ENCODE peak calls at places on chromosomes 1 and 21, in nine cellular contexts. One of them, this sample, is unnamed.

GRCh38 chr1:230047114-230047865 is 19.7 kb upstream of the GALNT2 start:
- DNase-seq in T-helper 17 cell: no peak
- DNase-seq in stimulated activated naive CD8-positive, alpha-beta T cell treated with anti-CD3 and anti-CD28 coated beads, Interleukin-15, Interleukin-2, amounts not matched to agents 100 U/mL and 50 U/mL, for 24 hours: no peak
- DNase-seq in effector CD4-positive, alpha-beta T cell: no peak
- DNase-seq in Right ventricle myocardium superior: no peak
- DNase-seq in HEK293T: no peak
- DNase-seq in HCEC 1CT: no peak
- DNase-seq in stimulated activated CD4-positive, alpha-beta T cell treated with anti-CD3 and anti-CD28 coated beads, Interleukin-1b, Interleukin-23, amount 100 ng/mL, for 48 hours: no peak
- DNase-seq in iPS-NIHi11: peak
- DNase-seq in this sample: no peak

GRCh38 chr21:45974073-45975016 is 7.2 kb upstream of the COL6A1 start:
- DNase-seq in HCEC 1CT: peak
- DNase-seq in HEK293T: peak
- DNase-seq in effector CD4-positive, alpha-beta T cell: no peak
- DNase-seq in stimulated activated naive CD8-positive, alpha-beta T cell treated with anti-CD3 and anti-CD28 coated beads, Interleukin-15, Interleukin-2, amounts not matched to agents 100 U/mL and 50 U/mL, for 24 hours: peak
- DNase-seq in stimulated activated CD4-positive, alpha-beta T cell treated with anti-CD3 and anti-CD28 coated beads, Interleukin-1b, Interleukin-23, amount 100 ng/mL, for 48 hours: no peak
- DNase-seq in T-helper 17 cell: no peak
- DNase-seq in iPS-NIHi11: peak
- DNase-seq in Right ventricle myocardium superior: peak
- DNase-seq in this sample: no peak

GRCh38 chr1:47724427-47724999 is 272.7 kb downstream of the TRABD2B start:
- DNase-seq in T-helper 17 cell: no peak
- DNase-seq in iPS-NIHi11: no peak
- DNase-seq in effector CD4-positive, alpha-beta T cell: no peak
- DNase-seq in HCEC 1CT: no peak
- DNase-seq in HEK293T: no peak
- DNase-seq in stimulated activated CD4-positive, alpha-beta T cell treated with anti-CD3 and anti-CD28 coated beads, Interleukin-1b, Interleukin-23, amount 100 ng/mL, for 48 hours: no peak
- DNase-seq in Right ventricle myocardium superior: no peak
- DNase-seq in stimulated activated naive CD8-positive, alpha-beta T cell treated with anti-CD3 and anti-CD28 coated beads, Interleukin-15, Interleukin-2, amounts not matched to agents 100 U/mL and 50 U/mL, for 24 hours: no peak
- DNase-seq in this sample: no peak

GRCh38 chr1:170776147-170776734 is 112.3 kb downstream of the PRRX1 start:
- DNase-seq in stimulated activated CD4-positive, alpha-beta T cell treated with anti-CD3 and anti-CD28 coated beads, Interleukin-1b, Interleukin-23, amount 100 ng/mL, for 48 hours: no peak
- DNase-seq in iPS-NIHi11: no peak
- DNase-seq in HCEC 1CT: peak
- DNase-seq in stimulated activated naive CD8-positive, alpha-beta T cell treated with anti-CD3 and anti-CD28 coated beads, Interleukin-15, Interleukin-2, amounts not matched to agents 100 U/mL and 50 U/mL, for 24 hours: no peak
- DNase-seq in effector CD4-positive, alpha-beta T cell: no peak
- DNase-seq in T-helper 17 cell: no peak
- DNase-seq in Right ventricle myocardium superior: no peak
- DNase-seq in HEK293T: no peak
- DNase-seq in this sample: no peak

GRCh38 chr1:161706116-161706482 is 930 bp upstream of the FCRLA start:
- DNase-seq in stimulated activated CD4-positive, alpha-beta T cell treated with anti-CD3 and anti-CD28 coated beads, Interleukin-1b, Interleukin-23, amount 100 ng/mL, for 48 hours: no peak
- DNase-seq in stimulated activated naive CD8-positive, alpha-beta T cell treated with anti-CD3 and anti-CD28 coated beads, Interleukin-15, Interleukin-2, amounts not matched to agents 100 U/mL and 50 U/mL, for 24 hours: no peak
- DNase-seq in HEK293T: no peak
- DNase-seq in T-helper 17 cell: no peak
- DNase-seq in iPS-NIHi11: no peak
- DNase-seq in HCEC 1CT: peak
- DNase-seq in Right ventricle myocardium superior: no peak
- DNase-seq in effector CD4-positive, alpha-beta T cell: no peak
- DNase-seq in this sample: no peak

GRCh38 chr1:6956488-6957159 is 171.4 kb downstream of the CAMTA1 start:
- DNase-seq in T-helper 17 cell: no peak
- DNase-seq in Right ventricle myocardium superior: no peak
- DNase-seq in stimulated activated CD4-positive, alpha-beta T cell treated with anti-CD3 and anti-CD28 coated beads, Interleukin-1b, Interleukin-23, amount 100 ng/mL, for 48 hours: no peak
- DNase-seq in HCEC 1CT: no peak
- DNase-seq in stimulated activated naive CD8-positive, alpha-beta T cell treated with anti-CD3 and anti-CD28 coated beads, Interleukin-15, Interleukin-2, amounts not matched to agents 100 U/mL and 50 U/mL, for 24 hours: no peak
- DNase-seq in effector CD4-positive, alpha-beta T cell: no peak
- DNase-seq in HEK293T: no peak
- DNase-seq in iPS-NIHi11: peak
- DNase-seq in this sample: no peak

GRCh38 chr1:168360151-168360550 is 79.5 kb downstream of the TBX19 start:
- DNase-seq in T-helper 17 cell: no peak
- DNase-seq in effector CD4-positive, alpha-beta T cell: no peak
- DNase-seq in iPS-NIHi11: no peak
- DNase-seq in HEK293T: no peak
- DNase-seq in stimulated activated naive CD8-positive, alpha-beta T cell treated with anti-CD3 and anti-CD28 coated beads, Interleukin-15, Interleukin-2, amounts not matched to agents 100 U/mL and 50 U/mL, for 24 hours: peak
- DNase-seq in Right ventricle myocardium superior: no peak
- DNase-seq in stimulated activated CD4-positive, alpha-beta T cell treated with anti-CD3 and anti-CD28 coated beads, Interleukin-1b, Interleukin-23, amount 100 ng/mL, for 48 hours: peak
- DNase-seq in HCEC 1CT: peak
- DNase-seq in this sample: peak

GRCh38 chr1:42777860-42778259 is 6.9 kb upstream of the TMEM269 start:
- DNase-seq in effector CD4-positive, alpha-beta T cell: peak
- DNase-seq in stimulated activated CD4-positive, alpha-beta T cell treated with anti-CD3 and anti-CD28 coated beads, Interleukin-1b, Interleukin-23, amount 100 ng/mL, for 48 hours: no peak
- DNase-seq in T-helper 17 cell: no peak
- DNase-seq in HCEC 1CT: peak
- DNase-seq in Right ventricle myocardium superior: no peak
- DNase-seq in stimulated activated naive CD8-positive, alpha-beta T cell treated with anti-CD3 and anti-CD28 coated beads, Interleukin-15, Interleukin-2, amounts not matched to agents 100 U/mL and 50 U/mL, for 24 hours: peak
- DNase-seq in HEK293T: peak
- DNase-seq in iPS-NIHi11: peak
- DNase-seq in this sample: peak

GRCh38 chr1:50308883-50309282 is 114.4 kb downstream of the DMRTA2 start:
- DNase-seq in HEK293T: peak
- DNase-seq in Right ventricle myocardium superior: no peak
- DNase-seq in stimulated activated CD4-positive, alpha-beta T cell treated with anti-CD3 and anti-CD28 coated beads, Interleukin-1b, Interleukin-23, amount 100 ng/mL, for 48 hours: no peak
- DNase-seq in stimulated activated naive CD8-positive, alpha-beta T cell treated with anti-CD3 and anti-CD28 coated beads, Interleukin-15, Interleukin-2, amounts not matched to agents 100 U/mL and 50 U/mL, for 24 hours: peak
- DNase-seq in T-helper 17 cell: no peak
- DNase-seq in effector CD4-positive, alpha-beta T cell: no peak
- DNase-seq in HCEC 1CT: no peak
- DNase-seq in iPS-NIHi11: peak
- DNase-seq in this sample: peak